ENCODE peak calls at places on chromosome X, in seven cellular contexts. P, K, Y, D, H, C and E are unnamed samples.

GRCh38 chrX:80808854-80809493 is 703 bp downstream of the BRWD3 start:
- DNase-seq in P (no peak), Y (peak; percentile 10), C (no peak), D (no peak), H (peak; percentile 62), K (no peak), E (peak; percentile 32)

GRCh38 chrX:9285342-9285771 is 179.5 kb upstream of the TBL1X start:
- DNase-seq in P (no peak), Y (no peak), C (no peak), K (no peak), H (no peak), D (no peak), E (no peak)

GRCh38 chrX:30313322-30313721 is 4.1 kb upstream of the NR0B1 start:
- DNase-seq in Y (no peak), H (no peak), D (no peak), K (no peak), C (no peak), P (no peak), E (no peak)

GRCh38 chrX:22165732-22166457 is 106.8 kb upstream of the CBLL2 start:
- DNase-seq in C (peak; percentile 24), Y (no peak), D (no peak), P (no peak), K (no peak), H (no peak), E (no peak)

GRCh38 chrX:70762285-70762684 is 146.2 kb downstream of the TEX11 start:
- DNase-seq in K (no peak), C (no peak), D (peak; percentile 65), P (no peak), Y (peak; percentile 3), H (no peak), E (peak; percentile 31)

GRCh38 chrX:65933085-65933589 is 106.7 kb downstream of the VSIG4 start:
- DNase-seq in H (no peak), D (no peak), C (no peak), K (no peak), P (no peak), Y (no peak), E (no peak)

GRCh38 chrX:29728639-29729038 is 486.7 kb upstream of the MAGEB2 start:
- DNase-seq in K (no peak), H (no peak), C (peak; percentile 36), Y (no peak), D (no peak), P (no peak), E (no peak)

GRCh38 chrX:53251307-53251706 is 26.3 kb upstream of the KDM5C start:
- DNase-seq in K (no peak), H (no peak), P (no peak), C (peak; percentile 17), Y (no peak), D (no peak), E (no peak)

GRCh38 chrX:133838761-133839676 is 146.4 kb downstream of the GPC3 start:
- DNase-seq in K (peak; percentile 13), P (no peak), H (no peak), Y (peak; percentile 64), C (peak; percentile 50), D (no peak), E (peak; percentile 76)

GRCh38 chrX:57772637-57773036 is 92.6 kb upstream of the NLRP2B start:
- DNase-seq in P (no peak), C (no peak), H (no peak), K (no peak), Y (no peak), D (no peak), E (peak; percentile 8)

GRCh38 chrX:13059676-13060499 is 15.5 kb upstream of the FAM9C start:
- DNase-seq in K (no peak), Y (no peak), H (no peak), C (no peak), D (no peak), P (peak; percentile 17), E (no peak)

GRCh38 chrX:20267924-20268701 is 1.4 kb upstream of the RPS6KA3 start:
- DNase-seq in D (no peak), C (peak; percentile 28), Y (peak; percentile 21), P (no peak), K (no peak), H (peak; percentile 74), E (peak; percentile 70)

GRCh38 chrX:85326234-85327059 is 53.0 kb downstream of the POF1B start:
- DNase-seq in C (no peak), Y (no peak), H (peak; percentile 32), D (peak; percentile 83), P (no peak), K (no peak), E (no peak)

GRCh38 chrX:139971394-139971749 is 6.1 kb upstream of the CXorf66 start:
- DNase-seq in P (no peak), K (no peak), C (no peak), D (no peak), Y (no peak), H (no peak), E (peak; percentile 11)

GRCh38 chrX:110181459-110182137 is 136.3 kb downstream of the AMMECR1 start:
- DNase-seq in D (no peak), C (no peak), H (no peak), P (no peak), Y (no peak), K (no peak), E (no peak)

GRCh38 chrX:124240422-124240821 is 92.0 kb upstream of the TEX13D start:
- DNase-seq in D (no peak), Y (no peak), C (no peak), H (no peak), K (no peak), P (no peak), E (no peak)

GRCh38 chrX:115018944-115019343 is 1.5 kb upstream of the IL13RA2 start:
- DNase-seq in K (no peak), Y (no peak), D (no peak), C (no peak), H (no peak), P (no peak), E (no peak)

GRCh38 chrX:107574054-107574683 is 54.1 kb upstream of the PRPS1 start:
- DNase-seq in P (no peak), C (peak; percentile 53), K (no peak), H (no peak), D (no peak), Y (no peak), E (no peak)

GRCh38 chrX:111086521-111087127 is 9.4 kb upstream of the PAK3 start:
- DNase-seq in P (no peak), Y (no peak), C (no peak), D (no peak), H (no peak), K (no peak), E (peak; percentile 56)

GRCh38 chrX:17876135-17876534 is 15.0 kb upstream of the RAI2 start:
- DNase-seq in K (no peak), Y (no peak), C (no peak), D (no peak), H (no peak), P (no peak), E (peak; percentile 32)

GRCh38 chrX:103666202-103667107 is 20.0 kb downstream of the MORF4L2 start:
- DNase-seq in C (no peak), P (no peak), D (no peak), Y (no peak), K (no peak), H (no peak), E (no peak)

GRCh38 chrX:41180194-41180902 is 95.1 kb downstream of the USP9X start:
- DNase-seq in K (peak; percentile 55), C (peak; percentile 71), P (peak; percentile 6), Y (peak; percentile 28), H (no peak), D (no peak), E (peak; percentile 58)

GRCh38 chrX:74551934-74552333 is 62.5 kb downstream of the RLIM start:
- DNase-seq in D (no peak), Y (no peak), K (no peak), H (no peak), C (no peak), P (no peak), E (peak; percentile 16)

GRCh38 chrX:73930300-73930699 is 367.3 kb downstream of the CHIC1 start:
- DNase-seq in K (no peak), D (no peak), C (peak; percentile 21), P (no peak), H (no peak), Y (no peak), E (no peak)

GRCh38 chrX:103488332-103488731 is 31.0 kb downstream of the RAB40A start:
- DNase-seq in K (no peak), Y (no peak), D (no peak), P (no peak), C (peak; percentile 39), H (no peak), E (peak; percentile 43)

GRCh38 chrX:23845316-23845932 is 62.3 kb downstream of the APOO start:
- DNase-seq in P (no peak), H (no peak), D (no peak), K (no peak), C (peak; percentile 42), Y (no peak), E (no peak)

GRCh38 chrX:31178769-31179125 is 106.9 kb upstream of the FTHL17 start:
- DNase-seq in P (no peak), Y (no peak), K (no peak), C (no peak), H (no peak), D (no peak), E (no peak)

DNA sequence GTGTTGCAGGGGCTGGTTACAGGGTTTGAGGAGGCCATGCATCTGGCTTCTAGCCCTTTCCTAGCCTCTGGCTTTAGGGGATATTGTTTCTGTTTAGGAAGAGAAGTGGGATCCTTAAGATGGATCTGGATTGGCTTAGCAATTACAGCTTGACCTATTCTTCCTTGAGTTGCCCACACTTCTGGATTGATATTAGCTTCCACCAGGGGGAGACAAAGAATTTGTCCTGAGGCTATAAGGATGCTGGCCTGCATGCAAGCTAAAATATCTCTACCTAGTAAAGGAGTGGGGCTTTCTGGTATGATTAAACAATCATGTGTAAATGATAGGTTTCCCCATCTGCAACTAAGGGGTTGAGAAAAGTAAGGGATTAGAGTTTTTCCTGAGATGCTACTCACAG is 117.2 kb downstream of the TEX13C start:
- DNase-seq in P (no peak), H (no peak), D (no peak), K (no peak), C (peak; percentile 15), Y (no peak), E (peak; percentile 50)
- TF ChIP-seq CTCF in P (no peak), H (peak; percentile 28), D (no peak), K (peak; percentile 23), C (peak; percentile 5), Y (peak; percentile 27), E (peak; percentile 53)

DNA sequence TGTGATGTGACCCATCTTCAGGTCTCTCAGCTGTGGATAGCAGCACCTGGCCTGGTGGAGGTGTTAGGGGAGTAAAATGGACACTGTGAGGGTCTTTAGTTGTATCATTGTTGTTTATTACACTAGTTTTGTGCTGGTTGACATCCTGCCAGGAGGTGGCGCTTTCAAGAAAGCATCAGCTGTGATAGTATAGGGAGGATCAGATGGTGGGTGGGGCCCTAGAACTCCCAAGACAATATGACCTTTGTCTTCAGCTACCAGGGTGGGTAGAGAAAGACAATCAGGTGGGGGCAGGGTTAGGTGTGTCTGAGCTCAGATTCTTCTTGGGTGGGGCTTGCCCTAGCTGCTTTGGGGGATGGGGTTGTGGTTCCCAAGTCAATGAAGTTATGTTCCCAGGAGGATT is 162.8 kb downstream of the PPP1R2C start:
- DNase-seq in H (no peak), C (peak; percentile 5), P (no peak), Y (no peak), D (no peak), K (no peak), E (peak; percentile 44)
- TF ChIP-seq CTCF in H (no peak), C (peak; percentile 14), P (peak; percentile 17), Y (no peak), D (no peak), K (no peak), E (peak; percentile 60)

GRCh38 chrX:121308276-121308805 is 260.9 kb downstream of the GLUD2 start:
- DNase-seq in C (peak; percentile 76), D (no peak), Y (peak; percentile 6), P (peak; percentile 14), K (peak; percentile 55), H (no peak), E (peak; percentile 42)
- TF ChIP-seq CTCF in C (peak; percentile 57), D (peak; percentile 61), Y (no peak), P (peak; percentile 43), K (peak; percentile 64), H (peak; percentile 36), E (peak; percentile 74)

GRCh38 chrX:121333942-121334341 is 286.5 kb downstream of the GLUD2 start:
- DNase-seq in D (no peak), C (no peak), Y (no peak), H (no peak), K (no peak), P (no peak), E (peak; percentile 33)
- TF ChIP-seq CTCF in D (no peak), C (no peak), Y (no peak), H (no peak), K (no peak), P (peak; percentile 4), E (peak; percentile 50)